ENCODE peak calls at places on chromosomes 4 and X, in five cellular contexts. Q is left kidney, J is M059J, F is HL-60, N is hypothalamus. M is an unnamed sample.

GRCh38 chrX:6383911-6384310 is 151.0 kb downstream of the VCX3A start:
- DNase-seq in Q (peak; percentile 19), J (no peak), F (no peak), N (no peak), M (no peak)

GRCh38 chrX:45134303-45134702 is 66.4 kb downstream of the DIPK2B start:
- DNase-seq in Q (no peak), J (no peak), F (no peak), N (peak; percentile 56), M (no peak)

GRCh38 chrX:11464836-11465458 is 171.7 kb downstream of the AMELX start:
- DNase-seq in Q (no peak), J (no peak), F (no peak), N (no peak), M (no peak)

GRCh38 chr4:131337956-131338355 is 1811.1 kb upstream of the PCDH10 start:
- DNase-seq in Q (peak; percentile 29), J (no peak), F (no peak), N (no peak), M (no peak)

GRCh38 chr4:17544205-17544604 is 29.2 kb downstream of the CLRN2 start:
- DNase-seq in Q (no peak), J (peak; percentile 37), F (peak; percentile 7), N (peak; percentile 86), M (peak; percentile 10)

GRCh38 chr4:182245041-182245440 is 1.8 kb downstream of the TENM3 start:
- DNase-seq in Q (no peak), J (no peak), F (no peak), N (no peak), M (no peak)

GRCh38 chr4:101792056-101792575 is 1.6 kb downstream of the BANK1 start:
- DNase-seq in Q (no peak), J (no peak), F (no peak), N (no peak), M (no peak)

GRCh38 chrX:37796805-37797204 is 16.9 kb downstream of the CYBB start:
- DNase-seq in Q (no peak), J (no peak), F (peak; percentile 91), N (no peak), M (no peak)

GRCh38 chrX:16695079-16695676 is 17.3 kb downstream of the CTPS2 start:
- DNase-seq in Q (peak; percentile 59), J (peak; percentile 47), F (peak; percentile 50), N (peak; percentile 30), M (peak; percentile 69)

GRCh38 chr4:101724093-101724492 is 66.4 kb upstream of the BANK1 start:
- DNase-seq in Q (no peak), J (no peak), F (no peak), N (no peak), M (no peak)

GRCh38 chrX:110987292-110987691 is 108.7 kb upstream of the PAK3 start:
- DNase-seq in Q (no peak), J (no peak), F (peak; percentile 31), N (no peak), M (no peak)

GRCh38 chrX:74286950-74287349 is 17.0 kb upstream of the ZCCHC13 start:
- DNase-seq in Q (no peak), J (peak; percentile 79), F (no peak), N (no peak), M (peak; percentile 2)

GRCh38 chrX:73448379-73448778 is 1.5 kb downstream of the CDX4 start:
- DNase-seq in Q (peak; percentile 30), J (no peak), F (no peak), N (no peak), M (no peak)

GRCh38 chr4:87116230-87116629 is 104.2 kb downstream of the KLHL8 start:
- DNase-seq in Q (no peak), J (no peak), F (no peak), N (no peak), M (no peak)

GRCh38 chrX:154436597-154437397 is at the start of gene GDI1:
- DNase-seq in Q (peak; percentile 72), J (peak; percentile 54), F (no peak), N (peak; percentile 4), M (peak; percentile 44)

GRCh38 chrX:69229436-69229835 is 64.2 kb upstream of the PJA1 start:
- DNase-seq in Q (no peak), J (peak; percentile 84), F (no peak), N (no peak), M (peak; percentile 3)

GRCh38 chrX:83260288-83260687 is 247.8 kb upstream of the POU3F4 start:
- DNase-seq in Q (no peak), J (no peak), F (no peak), N (no peak), M (no peak)

GRCh38 chrX:45322382-45322781 is 121.7 kb upstream of the DIPK2B start:
- DNase-seq in Q (peak; percentile 60), J (peak; percentile 86), F (peak; percentile 34), N (peak; percentile 16), M (peak; percentile 77)